ENCODE peak calls at places on chromosomes 3 and 15, in six cellular contexts. One of them, this sample, is unnamed.
A peak's percentile ranks its signal among the peaks of the same experiment; 100 is the strongest.

GRCh38 chr3:124791639-124792111 is 61.4 kb downstream of the UMPS start:
- DNase-seq in activated gamma-delta T cell treated with anti-CD3 and anti-CD28 coated beads, Interleukin-2, amount 50 U/mL, for 16 hours: no peak
- DNase-seq in OCI-LY7: no peak
- DNase-seq in T follicular helper cell: no peak
- DNase-seq in lower lobe of right lung: no peak
- DNase-seq in cardiac muscle cell: no peak
- DNase-seq in this sample: peak; percentile 11

GRCh38 chr3:185813691-185814215 is 11.1 kb downstream of the IGF2BP2 start:
- DNase-seq in activated gamma-delta T cell treated with anti-CD3 and anti-CD28 coated beads, Interleukin-2, amount 50 U/mL, for 16 hours: no peak
- DNase-seq in OCI-LY7: no peak
- DNase-seq in T follicular helper cell: no peak
- DNase-seq in lower lobe of right lung: no peak
- DNase-seq in cardiac muscle cell: peak; percentile 41
- DNase-seq in this sample: no peak

GRCh38 chr3:185717121-185717520 is 107.7 kb downstream of the IGF2BP2 start:
- DNase-seq in activated gamma-delta T cell treated with anti-CD3 and anti-CD28 coated beads, Interleukin-2, amount 50 U/mL, for 16 hours: no peak
- DNase-seq in OCI-LY7: no peak
- DNase-seq in T follicular helper cell: no peak
- DNase-seq in lower lobe of right lung: no peak
- DNase-seq in cardiac muscle cell: no peak
- DNase-seq in this sample: peak; percentile 16

GRCh38 chr3:9396301-9396631 is 1.1 kb upstream of the SETD5 start:
- DNase-seq in activated gamma-delta T cell treated with anti-CD3 and anti-CD28 coated beads, Interleukin-2, amount 50 U/mL, for 16 hours: peak; percentile 57
- DNase-seq in OCI-LY7: peak; percentile 89
- DNase-seq in T follicular helper cell: peak; percentile 76
- DNase-seq in lower lobe of right lung: peak; percentile 94
- DNase-seq in cardiac muscle cell: peak; percentile 93
- DNase-seq in this sample: peak; percentile 98

GRCh38 chr3:125211523-125212095 is 939 bp downstream of the SLC12A8 start:
- DNase-seq in activated gamma-delta T cell treated with anti-CD3 and anti-CD28 coated beads, Interleukin-2, amount 50 U/mL, for 16 hours: no peak
- DNase-seq in OCI-LY7: no peak
- DNase-seq in T follicular helper cell: no peak
- DNase-seq in lower lobe of right lung: no peak
- DNase-seq in cardiac muscle cell: no peak
- DNase-seq in this sample: no peak

GRCh38 chr15:52805351-52806283 is 15.5 kb upstream of the ONECUT1 start:
- DNase-seq in activated gamma-delta T cell treated with anti-CD3 and anti-CD28 coated beads, Interleukin-2, amount 50 U/mL, for 16 hours: no peak
- DNase-seq in OCI-LY7: no peak
- DNase-seq in T follicular helper cell: no peak
- DNase-seq in lower lobe of right lung: no peak
- DNase-seq in cardiac muscle cell: no peak
- DNase-seq in this sample: no peak

GRCh38 chr3:104886220-104886995 is 480.3 kb upstream of the ALCAM start:
- DNase-seq in activated gamma-delta T cell treated with anti-CD3 and anti-CD28 coated beads, Interleukin-2, amount 50 U/mL, for 16 hours: no peak
- DNase-seq in OCI-LY7: no peak
- DNase-seq in T follicular helper cell: no peak
- DNase-seq in lower lobe of right lung: no peak
- DNase-seq in cardiac muscle cell: no peak
- DNase-seq in this sample: peak; percentile 80

GRCh38 chr15:58472821-58473581 is 41.2 kb downstream of the LIPC start:
- DNase-seq in activated gamma-delta T cell treated with anti-CD3 and anti-CD28 coated beads, Interleukin-2, amount 50 U/mL, for 16 hours: peak; percentile 30
- DNase-seq in OCI-LY7: peak; percentile 24
- DNase-seq in T follicular helper cell: no peak
- DNase-seq in lower lobe of right lung: no peak
- DNase-seq in cardiac muscle cell: no peak
- DNase-seq in this sample: peak; percentile 79

GRCh38 chr15:31485431-31485830 is 158.8 kb downstream of the KLF13 start:
- DNase-seq in activated gamma-delta T cell treated with anti-CD3 and anti-CD28 coated beads, Interleukin-2, amount 50 U/mL, for 16 hours: no peak
- DNase-seq in OCI-LY7: no peak
- DNase-seq in T follicular helper cell: no peak
- DNase-seq in lower lobe of right lung: no peak
- DNase-seq in cardiac muscle cell: no peak
- DNase-seq in this sample: no peak

GRCh38 chr3:172836390-172836997 is 86.0 kb downstream of the ECT2 start:
- DNase-seq in activated gamma-delta T cell treated with anti-CD3 and anti-CD28 coated beads, Interleukin-2, amount 50 U/mL, for 16 hours: no peak
- DNase-seq in OCI-LY7: peak; percentile 50
- DNase-seq in T follicular helper cell: no peak
- DNase-seq in lower lobe of right lung: no peak
- DNase-seq in cardiac muscle cell: peak; percentile 57
- DNase-seq in this sample: peak; percentile 57

GRCh38 chr3:152222327-152222726 is 46.4 kb upstream of the MBNL1 start:
- DNase-seq in activated gamma-delta T cell treated with anti-CD3 and anti-CD28 coated beads, Interleukin-2, amount 50 U/mL, for 16 hours: no peak
- DNase-seq in OCI-LY7: no peak
- DNase-seq in T follicular helper cell: no peak
- DNase-seq in lower lobe of right lung: no peak
- DNase-seq in cardiac muscle cell: no peak
- DNase-seq in this sample: no peak

GRCh38 chr3:21484323-21485154 is 266.5 kb downstream of the ZNF385D start:
- DNase-seq in activated gamma-delta T cell treated with anti-CD3 and anti-CD28 coated beads, Interleukin-2, amount 50 U/mL, for 16 hours: no peak
- DNase-seq in OCI-LY7: peak; percentile 43
- DNase-seq in T follicular helper cell: no peak
- DNase-seq in lower lobe of right lung: no peak
- DNase-seq in cardiac muscle cell: peak; percentile 75
- DNase-seq in this sample: peak; percentile 77

GRCh38 chr3:173553635-173554280 is 156.2 kb downstream of the NLGN1 start:
- DNase-seq in activated gamma-delta T cell treated with anti-CD3 and anti-CD28 coated beads, Interleukin-2, amount 50 U/mL, for 16 hours: no peak
- DNase-seq in OCI-LY7: peak; percentile 17
- DNase-seq in T follicular helper cell: no peak
- DNase-seq in lower lobe of right lung: no peak
- DNase-seq in cardiac muscle cell: peak; percentile 62
- DNase-seq in this sample: peak; percentile 14

GRCh38 chr3:54146383-54147239 is 24.3 kb downstream of the CACNA2D3 start:
- DNase-seq in activated gamma-delta T cell treated with anti-CD3 and anti-CD28 coated beads, Interleukin-2, amount 50 U/mL, for 16 hours: no peak
- DNase-seq in OCI-LY7: peak; percentile 14
- DNase-seq in T follicular helper cell: no peak
- DNase-seq in lower lobe of right lung: peak; percentile 64
- DNase-seq in cardiac muscle cell: peak; percentile 70
- DNase-seq in this sample: peak; percentile 31

GRCh38 chr3:171491412-171491811 is 31.2 kb upstream of the TNIK start:
- DNase-seq in activated gamma-delta T cell treated with anti-CD3 and anti-CD28 coated beads, Interleukin-2, amount 50 U/mL, for 16 hours: no peak
- DNase-seq in OCI-LY7: no peak
- DNase-seq in T follicular helper cell: no peak
- DNase-seq in lower lobe of right lung: no peak
- DNase-seq in cardiac muscle cell: no peak
- DNase-seq in this sample: no peak

GRCh38 chr3:15794842-15795562 is 2.8 kb downstream of the ANKRD28 start:
- DNase-seq in activated gamma-delta T cell treated with anti-CD3 and anti-CD28 coated beads, Interleukin-2, amount 50 U/mL, for 16 hours: no peak
- DNase-seq in OCI-LY7: no peak
- DNase-seq in T follicular helper cell: no peak
- DNase-seq in lower lobe of right lung: no peak
- DNase-seq in cardiac muscle cell: no peak
- DNase-seq in this sample: no peak

GRCh38 chr3:66498718-66499611 is 1.9 kb downstream of the LRIG1 start:
- DNase-seq in activated gamma-delta T cell treated with anti-CD3 and anti-CD28 coated beads, Interleukin-2, amount 50 U/mL, for 16 hours: no peak
- DNase-seq in OCI-LY7: peak; percentile 52
- DNase-seq in T follicular helper cell: no peak
- DNase-seq in lower lobe of right lung: no peak
- DNase-seq in cardiac muscle cell: no peak
- DNase-seq in this sample: no peak

GRCh38 chr3:127389415-127389814 is 101.6 kb upstream of the PRR20G start:
- DNase-seq in activated gamma-delta T cell treated with anti-CD3 and anti-CD28 coated beads, Interleukin-2, amount 50 U/mL, for 16 hours: no peak
- DNase-seq in OCI-LY7: no peak
- DNase-seq in T follicular helper cell: no peak
- DNase-seq in lower lobe of right lung: no peak
- DNase-seq in cardiac muscle cell: no peak
- DNase-seq in this sample: no peak

GRCh38 chr3:46607603-46608028 is 4.7 kb upstream of the FAM240A start:
- DNase-seq in activated gamma-delta T cell treated with anti-CD3 and anti-CD28 coated beads, Interleukin-2, amount 50 U/mL, for 16 hours: no peak
- DNase-seq in OCI-LY7: no peak
- DNase-seq in T follicular helper cell: no peak
- DNase-seq in lower lobe of right lung: no peak
- DNase-seq in cardiac muscle cell: no peak
- DNase-seq in this sample: peak; percentile 13

GRCh38 chr3:153400641-153401040 is 238.6 kb downstream of the RAP2B start:
- DNase-seq in activated gamma-delta T cell treated with anti-CD3 and anti-CD28 coated beads, Interleukin-2, amount 50 U/mL, for 16 hours: no peak
- DNase-seq in OCI-LY7: no peak
- DNase-seq in T follicular helper cell: no peak
- DNase-seq in lower lobe of right lung: no peak
- DNase-seq in cardiac muscle cell: no peak
- DNase-seq in this sample: no peak

GRCh38 chr3:71232895-71233294 is 350.6 kb downstream of the FOXP1 start:
- DNase-seq in activated gamma-delta T cell treated with anti-CD3 and anti-CD28 coated beads, Interleukin-2, amount 50 U/mL, for 16 hours: no peak
- DNase-seq in OCI-LY7: no peak
- DNase-seq in T follicular helper cell: no peak
- DNase-seq in lower lobe of right lung: no peak
- DNase-seq in cardiac muscle cell: no peak
- DNase-seq in this sample: no peak

GRCh38 chr15:78968114-78968513 is 23.3 kb upstream of the CTSH start:
- DNase-seq in activated gamma-delta T cell treated with anti-CD3 and anti-CD28 coated beads, Interleukin-2, amount 50 U/mL, for 16 hours: no peak
- DNase-seq in OCI-LY7: no peak
- DNase-seq in T follicular helper cell: no peak
- DNase-seq in lower lobe of right lung: no peak
- DNase-seq in cardiac muscle cell: no peak
- DNase-seq in this sample: no peak